ENCODE peak calls at places on chromosomes 13 and 19, in four cellular contexts. Z is endothelial cell of umbilical vein; K is activated CD4-positive, alpha-beta T cell treated with anti-CD3 and anti-CD28 coated beads, Interleukin-2, amount 50 U/mL, for 1 hour; R is GM12878. N is an unnamed sample.

GRCh38 chr13:57857945-57858344 is 226.4 kb downstream of the PCDH17 start:
- DNase-seq in K (no peak), Z (no peak), R (no peak), N (no peak)

GRCh38 chr19:44576843-44577565 is 36.4 kb upstream of the IGSF23 start:
- DNase-seq in K (no peak), R (no peak), Z (peak), N (peak)

GRCh38 chr19:2774083-2774679 is 8.9 kb downstream of the SGTA start:
- DNase-seq in Z (no peak), K (no peak), R (no peak), N (no peak)

GRCh38 chr19:43555185-43555770 is 20.0 kb downstream of the XRCC1 start:
- DNase-seq in R (no peak), K (peak), Z (peak), N (peak)

GRCh38 chr19:17450264-17451075 is 2.0 kb upstream of the TMEM221 start:
- DNase-seq in Z (no peak), K (no peak), R (no peak), N (no peak)

GRCh38 chr13:80215368-80215767 is 125.6 kb downstream of the SPRY2 start:
- DNase-seq in K (no peak), R (no peak), Z (no peak), N (no peak)

GRCh38 chr19:43464089-43464775 is 1.2 kb downstream of the LYPD3 start:
- DNase-seq in R (no peak), K (no peak), Z (no peak), N (no peak)

GRCh38 chr13:80437212-80437611 is 96.3 kb upstream of the SPRY2 start:
- DNase-seq in K (no peak), Z (no peak), R (no peak), N (no peak)

GRCh38 chr19:13864223-13864512 is 12.8 kb upstream of the NANOS3 start:
- DNase-seq in Z (no peak), K (no peak), R (no peak), N (no peak)

GRCh38 chr13:21022694-21023325 is 38.6 kb downstream of the LATS2 start:
- DNase-seq in K (no peak), R (no peak), Z (no peak), N (no peak)

N was measured in lung microvascular endothelial cell.